ENCODE peak calls at places on chromosomes 12 and 14, in ten cellular contexts. N is effector memory CD4-positive, alpha-beta T cell; Z is IMR-90; C is CD4-positive, CD25-positive, alpha-beta regulatory T cell; O is ovary; B is uterus; K is GM12878; R is CD8-positive, alpha-beta memory T cell; G is tibial artery; X is neuronal stem cell. W is an unnamed sample. For H3K9me3, the result is how much of the 10 kb centered on the place peaks cover.

GRCh38 chr12:119692410-119692809 is 24.5 kb downstream of the PRKAB1 start:
- DNase-seq in K (no peak), Z (peak), B (no peak), G (no peak), O (no peak), N (no peak), X (no peak), C (no peak), R (no peak), W (no peak)

GRCh38 chr12:94225506-94225905 is 77.1 kb downstream of the PLXNC1 start:
- DNase-seq in O (no peak), C (no peak), X (no peak), K (no peak), N (no peak), Z (no peak), G (no peak), B (no peak), R (no peak), W (no peak)

GRCh38 chr12:113063396-113064350 is 7.1 kb downstream of the DTX1 start:
- DNase-seq in R (no peak), K (no peak), Z (no peak), C (no peak), G (no peak), N (no peak), X (no peak), O (no peak), B (no peak), W (no peak)

GRCh38 chr12:100254876-100255275 is 12.0 kb downstream of the DEPDC4 start:
- DNase-seq in K (no peak), B (no peak), R (no peak), C (no peak), Z (no peak), N (no peak), O (no peak), G (no peak), X (no peak), W (no peak)

GRCh38 chr14:47148686-47149085 is 497.1 kb upstream of the RPL10L start:
- DNase-seq in X (no peak), O (no peak), Z (no peak), G (no peak), C (no peak), B (no peak), N (no peak), R (no peak), K (no peak), W (no peak)

GRCh38 chr12:62604856-62605255 is 138.2 kb downstream of the MON2 start:
- DNase-seq in G (no peak), B (no peak), N (peak), X (no peak), R (no peak), C (peak), Z (peak), K (no peak), O (no peak), W (no peak)

GRCh38 chr12:30570206-30570890 is 125.3 kb downstream of the IPO8 start:
- DNase-seq in Z (no peak), B (no peak), G (no peak), C (no peak), N (no peak), K (no peak), X (no peak), R (no peak), O (no peak), W (no peak)

GRCh38 chr12:57214398-57214781 is 2.2 kb upstream of the NXPH4 start:
- DNase-seq in R (peak), B (peak), N (no peak), K (no peak), Z (peak), C (peak), O (peak), X (peak), G (peak), W (no peak)

GRCh38 chr12:115749071-115749470 is 528.4 kb downstream of the MED13L start:
- DNase-seq in O (no peak), R (no peak), C (no peak), N (no peak), G (no peak), B (no peak), Z (no peak), K (no peak), X (no peak), W (no peak)

GRCh38 chr12:31568498-31568897 is 22.4 kb downstream of the DENND5B start:
- DNase-seq in K (no peak), C (no peak), X (no peak), R (no peak), Z (no peak), G (no peak), N (no peak), B (no peak), O (no peak), W (no peak)

GRCh38 chr12:52395761-52396434 is 10.2 kb downstream of the KRT82 start:
- DNase-seq in G (no peak), Z (no peak), K (no peak), N (no peak), C (no peak), R (no peak), B (peak), O (no peak), X (no peak), W (no peak)

GRCh38 chr14:101875726-101876268 is 88.6 kb upstream of the DYNC1H1 start:
- DNase-seq in C (no peak), K (no peak), N (no peak), R (no peak), Z (no peak), G (no peak), X (no peak), O (no peak), B (no peak), W (no peak)

GRCh38 chr14:103547941-103548462 is 14.5 kb downstream of the BAG5 start:
- DNase-seq in B (no peak), Z (no peak), X (no peak), R (no peak), N (no peak), K (no peak), C (no peak), G (peak), O (no peak), W (no peak)

GRCh38 chr12:25655702-25656101 is 102.6 kb upstream of the LMNTD1 start:
- DNase-seq in X (no peak), N (no peak), B (no peak), C (no peak), R (no peak), K (no peak), G (no peak), O (no peak), Z (no peak), W (no peak)

GRCh38 chr14:90521121-90521929 is 124.5 kb downstream of the CALM1 start:
- DNase-seq in K (no peak), Z (no peak), X (no peak), C (no peak), O (peak), G (no peak), B (peak), N (no peak), R (no peak), W (no peak)

GRCh38 chr12:51953925-51954324 is 2.4 kb downstream of the ACVR1B start:
- DNase-seq in X (no peak), R (no peak), N (no peak), C (no peak), K (no peak), G (no peak), B (no peak), Z (no peak), O (no peak), W (no peak)

GRCh38 chr14:21087294-21088091 is 11.0 kb downstream of the ZNF219 start:
- DNase-seq in N (peak), R (peak), B (no peak), G (no peak), X (peak), K (no peak), Z (peak), O (peak), C (peak), W (peak)

GRCh38 chr12:78406776-78407335 is 457.7 kb upstream of the SYT1 start:
- DNase-seq in C (no peak), Z (peak), B (no peak), R (no peak), K (peak), G (no peak), N (no peak), X (no peak), O (no peak), W (no peak)

GRCh38 chr14:54356172-54356571 is 40.6 kb upstream of the CDKN3 start:
- DNase-seq in G (no peak), O (no peak), R (no peak), B (no peak), K (no peak), X (no peak), C (no peak), N (no peak), Z (peak), W (no peak)

GRCh38 chr14:94392510-94392935 is 4.1 kb upstream of the SERPINA1 start:
- DNase-seq in C (no peak), Z (peak), O (no peak), G (no peak), K (peak), B (no peak), N (no peak), X (no peak), R (no peak), W (no peak)

GRCh38 chr14:41446008-41446407 is 160.7 kb upstream of the LRFN5 start:
- DNase-seq in R (no peak), B (no peak), N (no peak), C (no peak), Z (no peak), G (no peak), O (no peak), K (no peak), X (no peak), W (no peak)
- H3K9me3 ChIP-seq in R (under half), B (under half), N (under half), C (under half), Z (under half), G (under half), O (under half), K (under half), X (under half), W (under half)

GRCh38 chr12:121805800-121806555 is 2.2 kb downstream of the SETD1B start:
- DNase-seq in Z (no peak), R (peak), C (peak), X (no peak), N (no peak), K (no peak), B (no peak), G (no peak), O (no peak), W (no peak)
- H3K4me3 ChIP-seq in Z (peak), R (peak), C (peak), X (peak), N (peak), K (peak), B (peak), G (peak), O (peak), W (peak)

GRCh38 chr12:1663440-1664132 is 27.3 kb upstream of the ADIPOR2 start:
- DNase-seq in B (no peak), C (no peak), Z (no peak), N (no peak), O (no peak), X (no peak), K (no peak), R (no peak), G (peak), W (no peak)
- H3K27ac ChIP-seq in B (peak), C (no peak), Z (no peak), N (no peak), O (peak), X (no peak), K (no peak), R (no peak), G (peak), W (no peak)

DNA sequence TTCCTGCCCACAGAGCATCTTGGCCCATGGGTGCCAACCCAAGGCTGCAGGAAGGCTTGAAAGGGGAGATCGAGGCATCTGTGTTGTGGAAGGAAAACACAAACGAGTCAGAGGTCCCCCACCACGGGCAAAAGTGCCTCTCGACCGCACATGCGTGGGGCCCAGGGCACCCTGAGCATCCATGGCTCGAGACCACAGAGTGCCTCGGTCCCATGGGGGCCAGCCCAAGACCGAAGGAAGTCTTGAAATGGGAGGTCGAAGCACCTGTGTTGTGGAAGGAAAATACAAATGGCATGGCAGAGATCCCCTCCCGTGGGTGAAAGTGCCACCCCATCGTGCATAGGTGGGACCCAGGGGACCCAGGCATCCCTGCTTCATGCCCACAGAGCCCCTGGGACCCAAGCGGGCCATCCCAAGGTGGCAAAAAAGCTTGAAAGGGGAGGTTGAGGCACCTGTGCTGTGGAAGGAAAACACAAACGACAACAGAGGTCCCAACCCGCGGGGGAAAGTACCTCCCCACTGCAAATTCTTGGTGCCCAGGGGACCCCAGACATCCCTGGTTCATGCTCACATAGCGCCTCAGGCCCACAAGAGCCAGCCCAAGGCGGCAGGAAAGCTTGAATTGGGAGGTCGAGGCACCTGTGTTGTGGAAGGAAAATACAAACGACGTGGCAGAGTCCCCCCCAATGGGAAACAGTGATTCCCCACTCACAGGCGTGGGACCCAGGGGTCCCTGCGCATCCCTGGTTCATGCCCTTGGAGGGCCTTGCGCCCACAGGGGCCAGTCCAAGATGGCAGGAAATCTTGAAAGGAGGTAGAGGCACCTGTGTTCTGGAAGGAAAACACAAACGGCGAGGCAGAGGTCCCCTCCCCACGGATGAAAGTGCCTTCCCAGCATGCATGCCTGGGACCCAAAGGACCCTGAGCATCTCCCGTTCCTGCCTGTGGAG is 373.0 kb downstream of the ALG10 start:
- DNase-seq in B (peak), K (no peak), G (peak), C (no peak), X (no peak), O (peak), R (no peak), Z (no peak), N (no peak), W (no peak)
- H3K9me3 ChIP-seq in B (under half), K (under half), G (under half), C (under half), X (half or more), O (under half), R (under half), Z (half or more), N (under half), W (under half)